ENCODE peak calls at places on chromosomes 5 and 9, in eight cellular contexts. M, Q, V, D, E, R, L and A are unnamed samples.

GRCh38 chr5:45385321-45386058 is 310.7 kb downstream of the HCN1 start:
- DNase-seq in Q (no peak), V (no peak), M (no peak), R (peak), L (no peak), D (no peak), E (peak), A (peak)

GRCh38 chr9:86788456-86788855 is 158.8 kb downstream of the GAS1 start:
- DNase-seq in Q (no peak), V (no peak), M (no peak), D (no peak), R (no peak), L (no peak), E (peak), A (peak)

GRCh38 chr5:173688708-173689107 is 72.3 kb upstream of the BOD1 start:
- DNase-seq in L (no peak), M (no peak), Q (no peak), V (no peak), R (no peak), D (no peak), E (no peak), A (no peak)

GRCh38 chr5:6667648-6668047 is 34.4 kb downstream of the SRD5A1 start:
- DNase-seq in M (no peak), R (no peak), E (no peak), Q (no peak), V (no peak), D (no peak), L (no peak), A (no peak)

GRCh38 chr9:130017035-130017909 is 25.7 kb downstream of the FNBP1 start:
- DNase-seq in E (peak), R (no peak), Q (no peak), M (no peak), D (no peak), L (peak), V (no peak), A (peak)

GRCh38 chr9:134338394-134339182 is 12.3 kb downstream of the RXRA start:
- DNase-seq in E (no peak), D (no peak), V (peak), L (peak), R (no peak), M (no peak), Q (no peak), A (no peak)

GRCh38 chr5:112532654-112533314 is 113.7 kb upstream of the EPB41L4A start:
- DNase-seq in Q (no peak), D (no peak), M (no peak), L (no peak), V (no peak), R (no peak), E (no peak), A (no peak)

GRCh38 chr9:36625006-36625600 is 52.4 kb downstream of the MELK start:
- DNase-seq in Q (no peak), E (peak), L (no peak), V (peak), M (no peak), D (peak), R (peak), A (peak)

GRCh38 chr5:67493676-67494075 is 297.1 kb upstream of the CD180 start:
- DNase-seq in R (no peak), V (peak), M (peak), D (peak), Q (no peak), L (peak), E (peak), A (no peak)

GRCh38 chr9:35286381-35286780 is 124.6 kb downstream of the UNC13B start:
- DNase-seq in E (no peak), V (no peak), L (no peak), D (no peak), M (no peak), Q (no peak), R (no peak), A (no peak)

GRCh38 chr9:96289392-96289791 is 12.6 kb downstream of the HSD17B3 start:
- DNase-seq in E (no peak), D (no peak), L (no peak), V (no peak), R (no peak), Q (no peak), M (no peak), A (no peak)

GRCh38 chr9:306907-307306 is 92.2 kb downstream of the DOCK8 start:
- DNase-seq in Q (peak), D (no peak), L (no peak), M (no peak), V (no peak), E (no peak), R (no peak), A (no peak)

GRCh38 chr5:135718151-135718550 is 116.3 kb upstream of the SLC25A48 start:
- DNase-seq in L (no peak), R (peak), M (no peak), D (no peak), Q (no peak), V (no peak), E (peak), A (peak)

GRCh38 chr5:103428411-103428871 is 134.1 kb downstream of the NUDT12 start:
- DNase-seq in M (peak), E (peak), L (no peak), Q (no peak), D (peak), R (no peak), V (peak), A (peak)

GRCh38 chr5:35954175-35954574 is 15.8 kb upstream of the CAPSL start:
- DNase-seq in V (no peak), R (no peak), D (no peak), M (no peak), Q (peak), L (no peak), E (no peak), A (no peak)